ENCODE peak calls at places on chromosome 15, in five cellular contexts. Q is HCT116; H is stimulated activated CD4-positive, alpha-beta T cell treated with anti-CD3 and anti-CD28 coated beads, Interleukin-15, amount 100 ng/mL, for 1 hour; C is hepatocyte; N is RWPE2. P is an unnamed sample.

GRCh38 chr15:71706461-71707229 is 103.7 kb upstream of the NR2E3 start:
- DNase-seq in Q (no peak), H (no peak), N (no peak), C (no peak), P (no peak)

GRCh38 chr15:31096563-31096962 is 5.0 kb downstream of the TRPM1 start:
- DNase-seq in Q (no peak), H (no peak), N (no peak), C (no peak), P (no peak)

GRCh38 chr15:31197497-31198414 is 96.2 kb upstream of the TRPM1 start:
- DNase-seq in H (no peak), N (no peak), Q (no peak), C (peak; percentile 54), P (peak; percentile 66)

GRCh38 chr15:28896944-28897343 is 11.2 kb downstream of the APBA2 start:
- DNase-seq in N (no peak), Q (no peak), H (no peak), C (no peak), P (no peak)

GRCh38 chr15:65942436-65942835 is 73.1 kb downstream of the RAB11A start:
- DNase-seq in Q (no peak), N (no peak), H (no peak), C (no peak), P (no peak)

GRCh38 chr15:45155739-45156138 is 25.9 kb downstream of the DUOX1 start:
- DNase-seq in C (no peak), Q (no peak), N (no peak), H (no peak), P (no peak)

GRCh38 chr15:98958918-98959639 is 48.5 kb downstream of the PGPEP1L start:
- DNase-seq in C (no peak), H (no peak), N (no peak), Q (no peak), P (no peak)

GRCh38 chr15:33009026-33009425 is 185.5 kb downstream of the FMN1 start:
- DNase-seq in C (no peak), H (no peak), Q (no peak), N (no peak), P (no peak)

GRCh38 chr15:40495516-40495915 is 24.7 kb downstream of the CHST14 start:
- DNase-seq in Q (no peak), C (no peak), N (no peak), H (no peak), P (no peak)

GRCh38 chr15:65038838-65039237 is 6.3 kb upstream of the SLC51B start:
- DNase-seq in H (no peak), N (no peak), Q (no peak), C (no peak), P (no peak)

GRCh38 chr15:68528891-68529290 is 49.9 kb upstream of the CORO2B start:
- DNase-seq in C (no peak), N (no peak), Q (no peak), H (no peak), P (no peak)

GRCh38 chr15:42137461-42138261 is 18.8 kb downstream of the PLA2G4F start:
- DNase-seq in Q (peak; percentile 57), N (peak; percentile 43), C (peak; percentile 69), H (no peak), P (no peak)

GRCh38 chr15:72358532-72359180 is 17.2 kb downstream of the HEXA start:
- DNase-seq in C (no peak), Q (no peak), H (no peak), N (no peak), P (peak; percentile 78)

GRCh38 chr15:67762610-67763368 is 62.5 kb upstream of the SKOR1 start:
- DNase-seq in Q (no peak), H (peak; percentile 2), N (no peak), C (no peak), P (no peak)

GRCh38 chr15:45448516-45448915 is 70.2 kb upstream of the GATM start:
- DNase-seq in H (no peak), N (no peak), C (no peak), Q (no peak), P (no peak)

GRCh38 chr15:101179341-101180153 is 72.3 kb downstream of the CHSY1 start:
- DNase-seq in H (no peak), N (no peak), Q (no peak), C (no peak), P (no peak)

GRCh38 chr15:79195239-79195638 is 87.3 kb upstream of the ANKRD34C start:
- DNase-seq in Q (no peak), H (no peak), C (no peak), N (peak; percentile 44), P (no peak)

GRCh38 chr15:45150997-45151396 is 21.2 kb downstream of the DUOX1 start:
- DNase-seq in Q (no peak), C (no peak), N (no peak), H (no peak), P (no peak)

GRCh38 chr15:69990566-69991391 is 106.9 kb downstream of the TLE3 start:
- DNase-seq in N (no peak), C (no peak), H (no peak), Q (no peak), P (no peak)

GRCh38 chr15:51359981-51360380 is 18.5 kb downstream of the GLDN start:
- DNase-seq in Q (no peak), H (no peak), N (no peak), C (no peak), P (no peak)

GRCh38 chr15:31733424-31733823 is 296.9 kb upstream of the CHRNA7 start:
- DNase-seq in C (no peak), H (no peak), Q (no peak), N (no peak), P (no peak)

GRCh38 chr15:60095711-60096110 is 91.6 kb downstream of the FOXB1 start:
- DNase-seq in H (no peak), N (no peak), C (no peak), Q (no peak), P (no peak)

GRCh38 chr15:58330836-58331561 is 100.8 kb upstream of the LIPC start:
- DNase-seq in Q (no peak), H (no peak), N (no peak), C (no peak), P (no peak)

GRCh38 chr15:100671858-100672543 is 69.6 kb downstream of the ASB7 start:
- DNase-seq in C (no peak), H (no peak), N (no peak), Q (peak; percentile 37), P (no peak)

GRCh38 chr15:66433726-66434125 is 47.0 kb downstream of the MAP2K1 start:
- DNase-seq in N (no peak), H (no peak), Q (no peak), C (no peak), P (no peak)

GRCh38 chr15:65377976-65378366 is at the start of gene IGDCC3:
- DNase-seq in Q (no peak), C (peak; percentile 73), H (no peak), N (no peak), P (no peak)

GRCh38 chr15:67137951-67138935 is 72.8 kb downstream of the SMAD3 start:
- DNase-seq in C (no peak), Q (no peak), N (no peak), H (no peak), P (no peak)

GRCh38 chr15:88274534-88275460 is 18.3 kb upstream of the NTRK3 start:
- DNase-seq in H (no peak), N (no peak), Q (peak; percentile 23), C (peak; percentile 77), P (peak; percentile 66)

GRCh38 chr15:75573001-75573400 is 6.1 kb downstream of the PTPN9 start:
- DNase-seq in H (no peak), N (no peak), Q (no peak), C (peak; percentile 20), P (no peak)

GRCh38 chr15:83685864-83686263 is 31.9 kb downstream of the ADAMTSL3 start:
- DNase-seq in H (no peak), C (peak; percentile 16), Q (no peak), N (no peak), P (no peak)

GRCh38 chr15:76381366-76381765 is 44.8 kb downstream of the ISL2 start:
- DNase-seq in Q (no peak), H (no peak), C (no peak), N (no peak), P (no peak)

GRCh38 chr15:40902605-40903561 is 8.6 kb downstream of the VPS18 start:
- DNase-seq in H (no peak), Q (no peak), N (peak; percentile 73), C (no peak), P (peak; percentile 80)

GRCh38 chr15:43390723-43391122 is 19.8 kb downstream of the TUBGCP4 start:
- DNase-seq in H (no peak), C (no peak), Q (no peak), N (no peak), P (no peak)

GRCh38 chr15:51267714-51268105 is 70.7 kb downstream of the CYP19A1 start:
- DNase-seq in N (no peak), Q (no peak), H (no peak), C (no peak), P (no peak)

GRCh38 chr15:70299931-70300858 is 202.5 kb upstream of the TLE3 start:
- DNase-seq in C (peak; percentile 39), N (no peak), H (peak; percentile 40), Q (no peak), P (no peak)

GRCh38 chr15:39095218-39095879 is 485.5 kb upstream of the THBS1 start:
- DNase-seq in H (no peak), C (no peak), N (no peak), Q (no peak), P (no peak)